ENCODE peak calls at places on chromosomes 4 and X, in eight cellular contexts. N is GM23338; V is RCC 7860; B is ELR; K is fibroblast of lung; A is CD8-positive, alpha-beta memory T cell; G is M059J; Y is type B pancreatic cell. H is an unnamed sample.

GRCh38 chr4:126701756-126702155 is 931.0 kb upstream of the INTU start:
- DNase-seq in N (no peak), V (no peak), B (peak), K (peak), A (no peak), G (peak), Y (no peak), H (no peak)

GRCh38 chrX:54182864-54183613 is at the start of gene FAM120C:
- DNase-seq in N (peak), V (peak), B (peak), K (peak), A (peak), G (peak), Y (peak), H (peak)

GRCh38 chr4:55083771-55084170 is 41.6 kb downstream of the KDR start:
- DNase-seq in N (no peak), V (no peak), B (no peak), K (no peak), A (no peak), G (no peak), Y (no peak), H (peak)

GRCh38 chrX:68487254-68487653 is 11.6 kb upstream of the YIPF6 start:
- DNase-seq in N (no peak), V (no peak), B (no peak), K (no peak), A (no peak), G (no peak), Y (no peak), H (no peak)

GRCh38 chr4:87839309-87839946 is 6.7 kb downstream of the MEPE start:
- DNase-seq in N (peak), V (peak), B (peak), K (peak), A (no peak), G (peak), Y (no peak), H (no peak)

GRCh38 chrX:67613366-67613765 is 69.5 kb downstream of the AR start:
- DNase-seq in N (no peak), V (no peak), B (peak), K (peak), A (no peak), G (peak), Y (no peak), H (no peak)

GRCh38 chr4:173450281-173450680 is 51.4 kb upstream of the SCRG1 start:
- DNase-seq in N (no peak), V (no peak), B (peak), K (peak), A (no peak), G (no peak), Y (no peak), H (no peak)

GRCh38 chrX:15215366-15215765 is 54.5 kb downstream of the ASB9 start:
- DNase-seq in N (no peak), V (no peak), B (no peak), K (no peak), A (no peak), G (no peak), Y (no peak), H (no peak)

GRCh38 chrX:72057331-72057730 is 74.4 kb downstream of the RTL5 start:
- DNase-seq in N (no peak), V (no peak), B (no peak), K (no peak), A (no peak), G (no peak), Y (no peak), H (no peak)

GRCh38 chr4:5945171-5945570 is 52.3 kb upstream of the CRMP1 start:
- DNase-seq in N (no peak), V (no peak), B (no peak), K (no peak), A (no peak), G (no peak), Y (no peak), H (no peak)

GRCh38 chr4:118313098-118313497 is 39.7 kb downstream of the PRSS12 start:
- DNase-seq in N (peak), V (no peak), B (no peak), K (no peak), A (no peak), G (no peak), Y (no peak), H (no peak)

GRCh38 chrX:15298201-15298600 is 17.2 kb downstream of the ASB11 start:
- DNase-seq in N (no peak), V (no peak), B (no peak), K (no peak), A (no peak), G (no peak), Y (no peak), H (no peak)